ENCODE peak calls at places on chromosomes 6 and 20, in nine cellular contexts. A is activated CD8-positive, alpha-beta T cell treated with anti-CD3 and anti-CD28 coated beads for 36 hours; W is mucosa of descending colon; V is PC-9; T is astrocyte of the spinal cord; D is activated T-cell treated with anti-CD3 and anti-CD28 coated beads, Interleukin-2, amount 50 U/mL, for 72 hours; O is cardiac muscle cell; G is fibroblast of pulmonary artery; J is GM10248. E is an unnamed sample.

GRCh38 chr20:41981746-41982145 is 363.6 kb upstream of the CHD6 start:
- DNase-seq in A (no peak), W (no peak), V (no peak), T (no peak), D (no peak), O (no peak), G (no peak), J (no peak), E (no peak)

GRCh38 chr6:35089935-35090505 is 51.1 kb downstream of the TCP11 start:
- DNase-seq in A (peak), W (no peak), V (no peak), T (peak), D (no peak), O (no peak), G (peak), J (peak), E (peak)

GRCh38 chr6:16523550-16524379 is 237.5 kb downstream of the ATXN1 start:
- DNase-seq in A (no peak), W (no peak), V (no peak), T (peak), D (no peak), O (no peak), G (peak), J (no peak), E (peak)

GRCh38 chr6:23091795-23092194 is 522.4 kb downstream of the HDGFL1 start:
- DNase-seq in A (no peak), W (no peak), V (no peak), T (no peak), D (no peak), O (no peak), G (peak), J (no peak), E (no peak)

GRCh38 chr6:22327881-22328280 is 31.0 kb upstream of the PRL start:
- DNase-seq in A (no peak), W (no peak), V (no peak), T (no peak), D (no peak), O (no peak), G (no peak), J (no peak), E (peak)

GRCh38 chr6:15329154-15329781 is 83.4 kb downstream of the JARID2 start:
- DNase-seq in A (no peak), W (no peak), V (no peak), T (peak), D (no peak), O (no peak), G (peak), J (no peak), E (peak)

GRCh38 chr20:48317578-48317977 is 510.2 kb downstream of the PREX1 start:
- DNase-seq in A (no peak), W (no peak), V (no peak), T (no peak), D (no peak), O (no peak), G (no peak), J (no peak), E (no peak)

GRCh38 chr6:28803337-28803709 is 120.5 kb downstream of the TRIM27 start:
- DNase-seq in A (no peak), W (no peak), V (no peak), T (no peak), D (no peak), O (no peak), G (no peak), J (no peak), E (no peak)

E was measured in astrocyte of the hippocampus.